ENCODE peak calls at places on chromosomes 7 and 10, in seven cellular contexts. B, H, G, K, A, Y and Z are unnamed samples.

GRCh38 chr10:14578060-14578952 is 196.4 kb downstream of the FAM107B start:
- DNase-seq in B (peak), H (peak), G (peak), K (no peak), A (peak), Y (peak), Z (no peak)

GRCh38 chr7:66571568-66571967 is 57.1 kb upstream of the KCTD7 start:
- DNase-seq in B (no peak), H (no peak), G (peak), K (no peak), A (no peak), Y (no peak), Z (peak)

GRCh38 chr10:12135631-12136030 is 6.2 kb downstream of the SEC61A2 start:
- DNase-seq in B (no peak), H (no peak), G (no peak), K (no peak), A (no peak), Y (no peak), Z (no peak)

GRCh38 chr7:150787321-150788281 is 12.6 kb downstream of the TMEM176B start:
- DNase-seq in B (no peak), H (no peak), G (peak), K (no peak), A (no peak), Y (peak), Z (no peak)

GRCh38 chr10:103273026-103273425 is 3.9 kb upstream of the INA start:
- DNase-seq in B (peak), H (no peak), G (peak), K (no peak), A (peak), Y (no peak), Z (peak)

GRCh38 chr10:80787952-80788351 is 250.2 kb downstream of the SH2D4B start:
- DNase-seq in B (no peak), H (no peak), G (no peak), K (no peak), A (no peak), Y (no peak), Z (no peak)

GRCh38 chr10:48299066-48299465 is 7.4 kb upstream of the MAPK8 start:
- DNase-seq in B (no peak), H (no peak), G (no peak), K (no peak), A (no peak), Y (no peak), Z (no peak)

GRCh38 chr10:103890194-103890658 is 27.8 kb downstream of the STN1 start:
- DNase-seq in B (peak), H (no peak), G (peak), K (no peak), A (no peak), Y (no peak), Z (no peak)

GRCh38 chr7:31078363-31078990 is 26.4 kb downstream of the ADCYAP1R1 start:
- DNase-seq in B (no peak), H (no peak), G (no peak), K (no peak), A (no peak), Y (no peak), Z (no peak)

GRCh38 chr7:103685646-103686418 is 239.8 kb upstream of the SLC26A5 start:
- DNase-seq in B (no peak), H (no peak), G (no peak), K (no peak), A (no peak), Y (no peak), Z (no peak)

GRCh38 chr7:19290936-19291335 is 145.7 kb upstream of the FERD3L start:
- DNase-seq in B (no peak), H (no peak), G (no peak), K (no peak), A (no peak), Y (no peak), Z (no peak)

GRCh38 chr10:124048371-124049290 is 44.8 kb downstream of the CHST15 start:
- DNase-seq in B (no peak), H (no peak), G (no peak), K (no peak), A (peak), Y (no peak), Z (peak)

GRCh38 chr7:25242678-25243077 is 14.4 kb upstream of the NPVF start:
- DNase-seq in B (no peak), H (no peak), G (no peak), K (no peak), A (no peak), Y (no peak), Z (no peak)

GRCh38 chr7:101829374-101829773 is 11.9 kb downstream of the CUX1 start:
- DNase-seq in B (no peak), H (no peak), G (no peak), K (no peak), A (no peak), Y (no peak), Z (no peak)

GRCh38 chr7:84123903-84124573 is 70.6 kb downstream of the SEMA3A start:
- DNase-seq in B (no peak), H (no peak), G (peak), K (no peak), A (peak), Y (peak), Z (no peak)

GRCh38 chr10:95601116-95601719 is 40.0 kb upstream of the SORBS1 start:
- DNase-seq in B (peak), H (peak), G (peak), K (peak), A (peak), Y (peak), Z (peak)

GRCh38 chr7:16402940-16403339 is 18.4 kb downstream of the CRPPA start:
- DNase-seq in B (no peak), H (no peak), G (no peak), K (no peak), A (no peak), Y (no peak), Z (no peak)

GRCh38 chr10:79350407-79351154 is 3.3 kb downstream of the PPIF start:
- DNase-seq in B (no peak), H (peak), G (no peak), K (no peak), A (no peak), Y (no peak), Z (no peak)

GRCh38 chr10:73644015-73644743 is 2.9 kb upstream of the MYOZ1 start:
- DNase-seq in B (peak), H (peak), G (peak), K (peak), A (peak), Y (peak), Z (peak)

GRCh38 chr10:91171485-91171884 is 49.0 kb upstream of the PCGF5 start:
- DNase-seq in B (no peak), H (no peak), G (no peak), K (no peak), A (no peak), Y (no peak), Z (no peak)

GRCh38 chr7:44244282-44244681 is 43.5 kb downstream of the YKT6 start:
- DNase-seq in B (no peak), H (peak), G (peak), K (peak), A (no peak), Y (peak), Z (no peak)

GRCh38 chr7:116977172-116977571 is 23.9 kb downstream of the ST7 start:
- DNase-seq in B (no peak), H (no peak), G (peak), K (no peak), A (peak), Y (no peak), Z (peak)

GRCh38 chr10:5530846-5531557 is 6.2 kb downstream of the CALML3 start:
- DNase-seq in B (no peak), H (no peak), G (no peak), K (no peak), A (no peak), Y (no peak), Z (peak)

GRCh38 chr10:93458821-93459257 is 23.3 kb downstream of the MYOF start:
- DNase-seq in B (peak), H (peak), G (peak), K (no peak), A (peak), Y (peak), Z (peak)

GRCh38 chr7:80950550-80950967 is 31.7 kb upstream of the SEMA3C start:
- DNase-seq in B (no peak), H (no peak), G (no peak), K (no peak), A (no peak), Y (no peak), Z (no peak)

DNA sequence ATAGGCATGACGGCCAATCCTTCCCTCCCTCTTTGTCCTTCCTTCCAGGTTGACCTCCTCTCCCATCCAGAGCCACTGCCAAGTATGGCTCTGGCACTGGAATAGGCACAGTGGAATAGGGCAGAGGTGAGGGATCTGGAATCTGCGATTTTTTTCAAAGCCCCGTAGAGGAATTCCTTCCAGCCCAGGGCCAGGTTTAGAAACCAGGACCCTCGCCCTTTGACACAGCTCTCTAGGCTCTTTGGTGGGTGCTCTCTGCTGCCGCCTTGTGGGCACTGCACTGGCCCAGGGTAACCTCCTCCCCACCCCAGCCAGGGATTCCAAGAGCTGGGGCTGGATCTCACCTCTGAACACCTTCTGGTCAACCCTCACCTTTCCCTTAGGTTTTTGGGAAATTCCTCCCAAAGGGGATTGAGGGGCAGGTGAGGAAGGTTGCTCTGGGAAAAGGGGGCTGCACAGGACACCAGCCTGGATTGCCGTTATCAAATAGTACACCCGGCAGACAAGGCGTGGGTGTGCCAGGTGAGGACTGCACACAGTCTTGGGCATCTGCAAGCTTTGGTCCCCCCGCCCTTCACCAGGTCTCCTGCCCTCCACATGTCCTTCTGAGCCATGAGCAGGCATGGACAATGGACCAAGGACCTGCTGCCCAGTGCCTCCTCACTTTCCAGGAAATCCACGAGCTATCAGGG is 22.8 kb downstream of the C10orf105 start:
- DNase-seq in B (peak), H (peak), G (peak), K (peak), A (peak), Y (peak), Z (peak)
- H3K4me2 ChIP-seq in B (no peak), H (no peak), G (no peak), K (no peak), A (no peak), Y (no peak), Z (no peak)

GRCh38 chr7:128869138-128869943 is 6.7 kb downstream of the ATP6V1F start:
- DNase-seq in B (peak), H (peak), G (peak), K (peak), A (peak), Y (peak), Z (peak)
- H3K4me2 ChIP-seq in B (peak), H (peak), G (peak), K (peak), A (peak), Y (peak), Z (peak)

GRCh38 chr10:62278461-62278910 is 9.8 kb upstream of the RTKN2 start:
- DNase-seq in B (no peak), H (no peak), G (peak), K (no peak), A (no peak), Y (no peak), Z (peak)

DNA sequence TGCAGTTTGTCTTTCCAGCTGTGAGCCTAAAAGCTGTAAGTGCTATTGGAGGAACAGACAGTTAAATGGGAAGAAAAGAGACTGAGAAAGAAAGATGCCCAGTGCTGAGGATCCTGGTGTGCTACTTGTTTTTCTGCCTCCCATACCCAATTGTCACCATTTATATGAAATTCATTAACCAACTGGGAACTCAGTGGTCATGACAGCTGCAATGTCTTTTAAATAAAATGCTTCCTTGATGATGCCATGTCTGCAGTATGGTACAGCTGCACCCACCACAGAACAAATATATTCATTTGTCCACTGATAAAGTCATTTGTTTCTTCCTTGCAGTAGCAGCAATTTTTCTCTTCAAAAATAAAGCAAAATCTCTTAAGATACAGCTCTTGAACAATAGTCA is 15.6 kb upstream of the RTKN2 start:
- DNase-seq in B (no peak), H (no peak), G (no peak), K (no peak), A (no peak), Y (no peak), Z (no peak)
- H3K4me2 ChIP-seq in B (no peak), H (no peak), G (no peak), K (no peak), A (no peak), Y (no peak), Z (no peak)

DNA sequence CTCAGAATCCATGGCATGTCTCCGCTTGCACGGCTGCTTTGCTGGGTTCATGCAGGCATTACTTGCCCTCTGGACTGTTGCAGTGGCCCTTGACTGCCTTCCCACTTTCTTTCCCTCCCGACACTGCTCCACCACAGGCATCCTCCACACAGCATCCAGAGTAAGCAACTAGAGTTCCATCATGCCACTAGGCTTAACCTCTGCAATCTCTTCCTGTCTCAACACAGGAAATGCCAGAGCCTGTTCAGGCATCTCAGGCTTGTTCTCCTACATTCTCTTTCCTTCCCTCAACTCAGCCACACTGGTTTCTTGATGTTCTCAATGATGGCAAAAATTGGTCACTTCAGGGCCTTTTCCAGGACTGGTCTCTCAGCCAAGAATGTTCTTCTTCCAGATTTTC is 284.5 kb upstream of the KLF6 start:
- DNase-seq in B (no peak), H (no peak), G (peak), K (no peak), A (no peak), Y (peak), Z (no peak)
- H3K4me2 ChIP-seq in B (no peak), H (no peak), G (peak), K (no peak), A (no peak), Y (no peak), Z (no peak)

DNA sequence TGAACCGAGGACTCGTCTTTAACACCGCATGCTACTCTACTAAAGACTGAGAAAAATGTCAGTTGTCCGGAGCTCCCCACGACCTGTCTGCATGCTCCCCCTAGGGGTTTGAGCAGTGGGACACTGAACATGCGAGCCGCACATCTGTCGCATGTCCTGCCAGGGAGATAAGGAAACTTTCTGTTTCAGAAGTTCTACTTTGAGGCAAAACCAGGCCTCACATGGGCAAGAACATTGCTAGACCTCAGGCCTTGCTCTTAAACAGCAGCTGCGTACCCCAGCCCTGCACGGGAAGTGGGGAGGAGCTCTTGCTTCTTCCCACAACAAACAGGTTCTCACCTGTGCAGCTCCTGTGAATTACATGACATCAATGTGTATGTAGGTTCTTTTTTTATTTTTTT is 30.3 kb upstream of the HERPUD2 start:
- DNase-seq in B (no peak), H (no peak), G (no peak), K (peak), A (no peak), Y (peak), Z (no peak)
- H3K4me2 ChIP-seq in B (no peak), H (no peak), G (no peak), K (peak), A (no peak), Y (no peak), Z (no peak)

GRCh38 chr10:127349737-127350136 is 153.3 kb upstream of the INSYN2A start:
- DNase-seq in B (no peak), H (no peak), G (no peak), K (no peak), A (peak), Y (no peak), Z (no peak)
- H3K4me2 ChIP-seq in B (no peak), H (no peak), G (no peak), K (no peak), A (no peak), Y (no peak), Z (no peak)

DNA sequence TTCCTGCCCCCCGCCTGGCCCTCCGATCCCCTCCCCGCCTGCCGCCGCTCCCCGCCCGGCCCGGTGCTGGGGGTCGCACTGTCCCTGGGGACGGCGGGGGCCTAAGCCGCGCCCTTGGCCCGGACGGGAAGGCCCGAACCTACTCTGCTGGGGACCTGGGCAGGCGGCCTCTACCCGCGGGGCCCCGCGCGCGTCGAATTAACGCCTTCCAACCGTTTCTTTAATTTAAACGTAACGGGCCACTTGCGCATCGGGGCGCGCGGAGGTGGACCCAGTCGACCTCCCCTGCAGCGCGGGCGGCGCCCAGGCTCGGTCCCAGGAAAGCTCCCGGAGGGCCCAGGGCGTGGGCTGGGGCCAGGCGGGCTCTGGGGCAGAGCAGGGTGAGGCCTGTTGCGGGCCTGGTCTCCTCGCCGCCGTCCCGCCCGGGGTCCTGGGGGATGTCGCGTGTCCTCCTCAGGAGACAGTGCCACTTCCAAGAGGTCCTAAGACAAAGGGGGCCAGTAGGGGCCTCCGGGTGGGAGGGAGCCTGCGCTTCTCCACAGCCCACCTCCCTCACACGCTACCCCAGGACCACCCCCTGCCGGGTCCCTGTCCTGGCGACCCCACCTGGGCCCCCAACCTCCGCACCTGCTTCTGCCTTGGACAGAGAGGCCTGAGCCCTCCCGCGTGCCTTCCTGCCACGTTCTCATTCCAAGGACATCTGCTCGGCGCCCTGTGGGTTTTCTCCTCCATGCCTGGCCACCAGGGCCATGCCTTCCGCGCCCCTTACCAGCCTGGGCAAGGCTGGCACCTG is 658 bp upstream of the PTPRN2 start:
- DNase-seq in B (no peak), H (no peak), G (no peak), K (no peak), A (no peak), Y (peak), Z (no peak)
- H3K4me2 ChIP-seq in B (peak), H (peak), G (peak), K (no peak), A (peak), Y (peak), Z (peak)